ENCODE peak calls at places on chromosomes 5 and 9, in ten cellular contexts. A is stimulated activated CD4-positive, alpha-beta T cell treated with anti-CD3 and anti-CD28 coated beads, Interleukin-1b, Interleukin-23, amount 100 ng/mL, for 48 hours; X is occipital lobe; S is AG08396; B is stimulated activated naive B cell treated with anti-CD40 and anti-IgM and Interleukin-4, amounts not matched to agents 10 μg/mL and 1 μg/mL and 100 μg/mL, for 72 hours; G is posterior cingulate gyrus; Y is NCI-H69; Q is GM10248; U is left colon; T is putamen. H is an unnamed sample.

GRCh38 chr5:163564321-163564924 is 59.0 kb downstream of the MAT2B start:
- DNase-seq in A (peak), X (peak), S (peak), B (peak), G (no peak), Y (peak), Q (peak), U (peak), T (peak), H (no peak)

GRCh38 chr9:88947581-88948573 is 43.4 kb upstream of the S1PR3 start:
- DNase-seq in A (no peak), X (no peak), S (peak), B (no peak), G (no peak), Y (no peak), Q (no peak), U (no peak), T (no peak), H (no peak)

GRCh38 chr9:124697326-124698200 is 73.5 kb downstream of the NR6A1 start:
- DNase-seq in A (no peak), X (no peak), S (no peak), B (no peak), G (no peak), Y (no peak), Q (no peak), U (no peak), T (no peak), H (peak)

GRCh38 chr9:110975969-110976368 is 62.3 kb downstream of the LPAR1 start:
- DNase-seq in A (no peak), X (no peak), S (no peak), B (no peak), G (no peak), Y (no peak), Q (no peak), U (no peak), T (no peak), H (no peak)

GRCh38 chr5:14400085-14400484 is 181.5 kb upstream of the OTULINL start:
- DNase-seq in A (no peak), X (no peak), S (peak), B (no peak), G (no peak), Y (no peak), Q (no peak), U (no peak), T (no peak), H (peak)

GRCh38 chr9:77648458-77649108 is 461 bp upstream of the GNA14 start:
- DNase-seq in A (peak), X (no peak), S (no peak), B (no peak), G (peak), Y (peak), Q (no peak), U (peak), T (no peak), H (no peak)

GRCh38 chr5:55063220-55063863 is 39.1 kb upstream of the GZMA start:
- DNase-seq in A (no peak), X (no peak), S (peak), B (no peak), G (no peak), Y (no peak), Q (no peak), U (no peak), T (no peak), H (no peak)

GRCh38 chr5:178069909-178070308 is 43.4 kb upstream of the N4BP3 start:
- DNase-seq in A (peak), X (no peak), S (peak), B (peak), G (no peak), Y (peak), Q (no peak), U (no peak), T (no peak), H (peak)

GRCh38 chr5:61563401-61563800 is 231.3 kb downstream of the ZSWIM6 start:
- DNase-seq in A (no peak), X (no peak), S (no peak), B (no peak), G (no peak), Y (no peak), Q (no peak), U (peak), T (no peak), H (no peak)

GRCh38 chr5:77180167-77181081 is 30.1 kb upstream of the PDE8B start:
- DNase-seq in A (no peak), X (no peak), S (peak), B (no peak), G (peak), Y (peak), Q (no peak), U (peak), T (peak), H (no peak)

GRCh38 chr9:86494644-86495081 is 140.5 kb upstream of the TUT7 start:
- DNase-seq in A (no peak), X (no peak), S (no peak), B (no peak), G (no peak), Y (no peak), Q (no peak), U (no peak), T (no peak), H (no peak)

GRCh38 chr5:140261403-140262171 is 41.3 kb downstream of the PFDN1 start:
- DNase-seq in A (no peak), X (no peak), S (peak), B (no peak), G (no peak), Y (peak), Q (peak), U (peak), T (peak), H (peak)

GRCh38 chr5:163574477-163575440 is 69.3 kb downstream of the MAT2B start:
- DNase-seq in A (no peak), X (no peak), S (no peak), B (no peak), G (no peak), Y (peak), Q (no peak), U (no peak), T (no peak), H (no peak)

GRCh38 chr9:135413086-135413375 is 66.6 kb upstream of the PPP1R26 start:
- DNase-seq in A (no peak), X (no peak), S (no peak), B (no peak), G (no peak), Y (no peak), Q (no peak), U (peak), T (no peak), H (no peak)

GRCh38 chr5:180214870-180215737 is 6.1 kb upstream of the RASGEF1C start:
- DNase-seq in A (no peak), X (no peak), S (no peak), B (no peak), G (no peak), Y (no peak), Q (no peak), U (no peak), T (no peak), H (no peak)

GRCh38 chr5:24786108-24786507 is 141.3 kb upstream of the CDH10 start:
- DNase-seq in A (no peak), X (no peak), S (no peak), B (no peak), G (no peak), Y (no peak), Q (no peak), U (no peak), T (no peak), H (no peak)

GRCh38 chr5:66174338-66174737 is 30.2 kb downstream of the SREK1 start:
- DNase-seq in A (no peak), X (no peak), S (peak), B (no peak), G (no peak), Y (peak), Q (no peak), U (no peak), T (peak), H (no peak)

GRCh38 chr5:27947088-27947487 is 908.7 kb upstream of the CDH9 start:
- DNase-seq in A (no peak), X (no peak), S (no peak), B (no peak), G (no peak), Y (no peak), Q (no peak), U (no peak), T (no peak), H (no peak)

GRCh38 chr5:51731641-51732040 is 348.4 kb downstream of the ISL1 start:
- DNase-seq in A (no peak), X (no peak), S (no peak), B (no peak), G (no peak), Y (peak), Q (no peak), U (no peak), T (no peak), H (no peak)

GRCh38 chr9:34380034-34380510 is 3.4 kb upstream of the MYORG start:
- DNase-seq in A (no peak), X (no peak), S (no peak), B (no peak), G (no peak), Y (peak), Q (peak), U (no peak), T (no peak), H (no peak)

GRCh38 chr5:1005904-1006655 is 2.5 kb upstream of the NKD2 start:
- DNase-seq in A (no peak), X (no peak), S (no peak), B (no peak), G (no peak), Y (no peak), Q (no peak), U (peak), T (no peak), H (no peak)

GRCh38 chr5:14714706-14715105 is 50.2 kb downstream of the OTULIN start:
- DNase-seq in A (no peak), X (no peak), S (no peak), B (no peak), G (no peak), Y (peak), Q (no peak), U (no peak), T (no peak), H (no peak)

GRCh38 chr5:132190161-132190817 is 37.4 kb downstream of the P4HA2 start:
- DNase-seq in A (no peak), X (no peak), S (peak), B (no peak), G (no peak), Y (peak), Q (peak), U (no peak), T (peak), H (peak)

GRCh38 chr5:161846731-161847130 is 1.2 kb upstream of the GABRA1 start:
- DNase-seq in A (no peak), X (no peak), S (no peak), B (no peak), G (no peak), Y (no peak), Q (no peak), U (no peak), T (no peak), H (no peak)

GRCh38 chr9:134399435-134400056 is 73.3 kb downstream of the RXRA start:
- DNase-seq in A (no peak), X (no peak), S (peak), B (no peak), G (no peak), Y (no peak), Q (no peak), U (no peak), T (no peak), H (no peak)

GRCh38 chr5:149904293-149904886 is 40.2 kb downstream of the PDE6A start:
- DNase-seq in A (no peak), X (no peak), S (no peak), B (no peak), G (no peak), Y (peak), Q (no peak), U (no peak), T (no peak), H (no peak)

GRCh38 chr9:7549261-7549660 is 250.3 kb downstream of the DMAC1 start:
- DNase-seq in A (no peak), X (no peak), S (no peak), B (no peak), G (no peak), Y (peak), Q (no peak), U (peak), T (no peak), H (no peak)

H was measured in SW 1271.